ENCODE peak calls at places on chromosome 11, in ten cellular contexts. One of them, this sample, is unnamed.

GRCh38 chr11:29282088-29282487 is 734.7 kb downstream of the KCNA4 start:
- DNase-seq in cardiac fibroblast: peak; percentile 97
- DNase-seq in LoVo: peak; percentile 53
- DNase-seq in activated naive CD8-positive, alpha-beta T cell treated with anti-CD3 and anti-CD28 coated beads for 36 hours: no peak
- DNase-seq in anterior cingulate cortex: no peak
- DNase-seq in activated CD4-positive, alpha-beta T cell treated with anti-CD3 and anti-CD28 coated beads, Interleukin-2, amount 50 U/mL, for 48 hours: no peak
- DNase-seq in ecto neural progenitor cell: no peak
- DNase-seq in PC-3: peak; percentile 95
- DNase-seq in HEK293T: no peak
- DNase-seq in C1 segment of cervical spinal cord: no peak
- DNase-seq in this sample: no peak

GRCh38 chr11:2760196-2760871 is 60.5 kb upstream of the KCNQ1OT1 start:
- DNase-seq in activated CD4-positive, alpha-beta T cell treated with anti-CD3 and anti-CD28 coated beads, Interleukin-2, amount 50 U/mL, for 48 hours: no peak
- DNase-seq in anterior cingulate cortex: no peak
- DNase-seq in C1 segment of cervical spinal cord: no peak
- DNase-seq in cardiac fibroblast: no peak
- DNase-seq in activated naive CD8-positive, alpha-beta T cell treated with anti-CD3 and anti-CD28 coated beads for 36 hours: no peak
- DNase-seq in PC-3: no peak
- DNase-seq in ecto neural progenitor cell: peak; percentile 32
- DNase-seq in LoVo: no peak
- DNase-seq in HEK293T: no peak
- DNase-seq in this sample: no peak

GRCh38 chr11:44658451-44658850 is 68.3 kb upstream of the TSPAN18 start:
- DNase-seq in PC-3: peak; percentile 25
- DNase-seq in activated naive CD8-positive, alpha-beta T cell treated with anti-CD3 and anti-CD28 coated beads for 36 hours: no peak
- DNase-seq in HEK293T: peak; percentile 47
- DNase-seq in cardiac fibroblast: peak; percentile 36
- DNase-seq in anterior cingulate cortex: no peak
- DNase-seq in activated CD4-positive, alpha-beta T cell treated with anti-CD3 and anti-CD28 coated beads, Interleukin-2, amount 50 U/mL, for 48 hours: peak; percentile 12
- DNase-seq in C1 segment of cervical spinal cord: no peak
- DNase-seq in ecto neural progenitor cell: no peak
- DNase-seq in LoVo: no peak
- DNase-seq in this sample: no peak

GRCh38 chr11:3879967-3880542 is 24.6 kb downstream of the STIM1 start:
- DNase-seq in HEK293T: no peak
- DNase-seq in ecto neural progenitor cell: no peak
- DNase-seq in PC-3: no peak
- DNase-seq in cardiac fibroblast: no peak
- DNase-seq in anterior cingulate cortex: no peak
- DNase-seq in C1 segment of cervical spinal cord: no peak
- DNase-seq in LoVo: peak; percentile 49
- DNase-seq in activated CD4-positive, alpha-beta T cell treated with anti-CD3 and anti-CD28 coated beads, Interleukin-2, amount 50 U/mL, for 48 hours: no peak
- DNase-seq in activated naive CD8-positive, alpha-beta T cell treated with anti-CD3 and anti-CD28 coated beads for 36 hours: no peak
- DNase-seq in this sample: no peak

GRCh38 chr11:75792997-75793800 is 21.8 kb upstream of the UVRAG start:
- DNase-seq in LoVo: no peak
- DNase-seq in anterior cingulate cortex: no peak
- DNase-seq in activated naive CD8-positive, alpha-beta T cell treated with anti-CD3 and anti-CD28 coated beads for 36 hours: no peak
- DNase-seq in cardiac fibroblast: no peak
- DNase-seq in HEK293T: no peak
- DNase-seq in PC-3: no peak
- DNase-seq in ecto neural progenitor cell: no peak
- DNase-seq in C1 segment of cervical spinal cord: no peak
- DNase-seq in activated CD4-positive, alpha-beta T cell treated with anti-CD3 and anti-CD28 coated beads, Interleukin-2, amount 50 U/mL, for 48 hours: no peak
- DNase-seq in this sample: no peak

GRCh38 chr11:821513-822371 is 3.0 kb downstream of the PNPLA2 start:
- DNase-seq in activated naive CD8-positive, alpha-beta T cell treated with anti-CD3 and anti-CD28 coated beads for 36 hours: no peak
- DNase-seq in anterior cingulate cortex: no peak
- DNase-seq in HEK293T: no peak
- DNase-seq in cardiac fibroblast: no peak
- DNase-seq in ecto neural progenitor cell: no peak
- DNase-seq in C1 segment of cervical spinal cord: no peak
- DNase-seq in LoVo: no peak
- DNase-seq in activated CD4-positive, alpha-beta T cell treated with anti-CD3 and anti-CD28 coated beads, Interleukin-2, amount 50 U/mL, for 48 hours: no peak
- DNase-seq in PC-3: no peak
- DNase-seq in this sample: no peak

GRCh38 chr11:130606781-130607511 is 158.5 kb downstream of the ADAMTS15 start:
- DNase-seq in activated naive CD8-positive, alpha-beta T cell treated with anti-CD3 and anti-CD28 coated beads for 36 hours: no peak
- DNase-seq in anterior cingulate cortex: no peak
- DNase-seq in C1 segment of cervical spinal cord: no peak
- DNase-seq in LoVo: no peak
- DNase-seq in PC-3: peak; percentile 49
- DNase-seq in activated CD4-positive, alpha-beta T cell treated with anti-CD3 and anti-CD28 coated beads, Interleukin-2, amount 50 U/mL, for 48 hours: no peak
- DNase-seq in cardiac fibroblast: no peak
- DNase-seq in ecto neural progenitor cell: no peak
- DNase-seq in HEK293T: no peak
- DNase-seq in this sample: no peak

GRCh38 chr11:35763301-35763700 is 100.7 kb downstream of the TRIM44 start:
- DNase-seq in ecto neural progenitor cell: no peak
- DNase-seq in activated naive CD8-positive, alpha-beta T cell treated with anti-CD3 and anti-CD28 coated beads for 36 hours: no peak
- DNase-seq in HEK293T: no peak
- DNase-seq in C1 segment of cervical spinal cord: no peak
- DNase-seq in PC-3: no peak
- DNase-seq in LoVo: no peak
- DNase-seq in activated CD4-positive, alpha-beta T cell treated with anti-CD3 and anti-CD28 coated beads, Interleukin-2, amount 50 U/mL, for 48 hours: no peak
- DNase-seq in anterior cingulate cortex: no peak
- DNase-seq in cardiac fibroblast: no peak
- DNase-seq in this sample: no peak

GRCh38 chr11:13923182-13923581 is 39.3 kb upstream of the SPON1 start:
- DNase-seq in cardiac fibroblast: no peak
- DNase-seq in ecto neural progenitor cell: no peak
- DNase-seq in activated naive CD8-positive, alpha-beta T cell treated with anti-CD3 and anti-CD28 coated beads for 36 hours: no peak
- DNase-seq in HEK293T: no peak
- DNase-seq in LoVo: peak; percentile 82
- DNase-seq in PC-3: peak; percentile 68
- DNase-seq in anterior cingulate cortex: no peak
- DNase-seq in C1 segment of cervical spinal cord: no peak
- DNase-seq in activated CD4-positive, alpha-beta T cell treated with anti-CD3 and anti-CD28 coated beads, Interleukin-2, amount 50 U/mL, for 48 hours: no peak
- DNase-seq in this sample: no peak

GRCh38 chr11:64086263-64086938 is 50.7 kb downstream of the FLRT1 start:
- DNase-seq in cardiac fibroblast: peak; percentile 7
- DNase-seq in ecto neural progenitor cell: no peak
- DNase-seq in activated naive CD8-positive, alpha-beta T cell treated with anti-CD3 and anti-CD28 coated beads for 36 hours: no peak
- DNase-seq in C1 segment of cervical spinal cord: no peak
- DNase-seq in anterior cingulate cortex: no peak
- DNase-seq in activated CD4-positive, alpha-beta T cell treated with anti-CD3 and anti-CD28 coated beads, Interleukin-2, amount 50 U/mL, for 48 hours: no peak
- DNase-seq in PC-3: no peak
- DNase-seq in HEK293T: no peak
- DNase-seq in LoVo: no peak
- DNase-seq in this sample: no peak

GRCh38 chr11:120929664-120930154 is 94.2 kb upstream of the TBCEL start:
- DNase-seq in cardiac fibroblast: peak; percentile 33
- DNase-seq in HEK293T: peak; percentile 79
- DNase-seq in anterior cingulate cortex: no peak
- DNase-seq in ecto neural progenitor cell: peak; percentile 83
- DNase-seq in LoVo: peak; percentile 28
- DNase-seq in PC-3: peak; percentile 50
- DNase-seq in activated CD4-positive, alpha-beta T cell treated with anti-CD3 and anti-CD28 coated beads, Interleukin-2, amount 50 U/mL, for 48 hours: peak; percentile 48
- DNase-seq in C1 segment of cervical spinal cord: no peak
- DNase-seq in activated naive CD8-positive, alpha-beta T cell treated with anti-CD3 and anti-CD28 coated beads for 36 hours: peak; percentile 34
- DNase-seq in this sample: no peak

GRCh38 chr11:114056409-114056808 is 3.1 kb upstream of the ZBTB16 start:
- DNase-seq in C1 segment of cervical spinal cord: no peak
- DNase-seq in anterior cingulate cortex: no peak
- DNase-seq in PC-3: no peak
- DNase-seq in activated naive CD8-positive, alpha-beta T cell treated with anti-CD3 and anti-CD28 coated beads for 36 hours: no peak
- DNase-seq in activated CD4-positive, alpha-beta T cell treated with anti-CD3 and anti-CD28 coated beads, Interleukin-2, amount 50 U/mL, for 48 hours: no peak
- DNase-seq in cardiac fibroblast: no peak
- DNase-seq in LoVo: no peak
- DNase-seq in ecto neural progenitor cell: no peak
- DNase-seq in HEK293T: no peak
- DNase-seq in this sample: no peak

GRCh38 chr11:87454246-87454645 is 416.5 kb downstream of the TMEM135 start:
- DNase-seq in anterior cingulate cortex: no peak
- DNase-seq in activated CD4-positive, alpha-beta T cell treated with anti-CD3 and anti-CD28 coated beads, Interleukin-2, amount 50 U/mL, for 48 hours: no peak
- DNase-seq in PC-3: peak; percentile 54
- DNase-seq in ecto neural progenitor cell: no peak
- DNase-seq in activated naive CD8-positive, alpha-beta T cell treated with anti-CD3 and anti-CD28 coated beads for 36 hours: no peak
- DNase-seq in C1 segment of cervical spinal cord: no peak
- DNase-seq in cardiac fibroblast: no peak
- DNase-seq in HEK293T: no peak
- DNase-seq in LoVo: no peak
- DNase-seq in this sample: no peak

GRCh38 chr11:86938900-86939880 is 16.0 kb downstream of the FZD4 start:
- DNase-seq in anterior cingulate cortex: no peak
- DNase-seq in C1 segment of cervical spinal cord: no peak
- DNase-seq in cardiac fibroblast: peak; percentile 82
- DNase-seq in HEK293T: no peak
- DNase-seq in activated CD4-positive, alpha-beta T cell treated with anti-CD3 and anti-CD28 coated beads, Interleukin-2, amount 50 U/mL, for 48 hours: no peak
- DNase-seq in activated naive CD8-positive, alpha-beta T cell treated with anti-CD3 and anti-CD28 coated beads for 36 hours: no peak
- DNase-seq in PC-3: peak; percentile 83
- DNase-seq in ecto neural progenitor cell: no peak
- DNase-seq in LoVo: peak; percentile 49
- DNase-seq in this sample: no peak

GRCh38 chr11:76803811-76804600 is 20.9 kb downstream of the TSKU start:
- DNase-seq in PC-3: no peak
- DNase-seq in HEK293T: no peak
- DNase-seq in C1 segment of cervical spinal cord: no peak
- DNase-seq in cardiac fibroblast: peak; percentile 28
- DNase-seq in activated naive CD8-positive, alpha-beta T cell treated with anti-CD3 and anti-CD28 coated beads for 36 hours: peak; percentile 79
- DNase-seq in LoVo: no peak
- DNase-seq in anterior cingulate cortex: no peak
- DNase-seq in ecto neural progenitor cell: no peak
- DNase-seq in activated CD4-positive, alpha-beta T cell treated with anti-CD3 and anti-CD28 coated beads, Interleukin-2, amount 50 U/mL, for 48 hours: peak; percentile 72
- DNase-seq in this sample: peak; percentile 22

GRCh38 chr11:70156291-70157037 is 46.6 kb upstream of the FADD start:
- DNase-seq in C1 segment of cervical spinal cord: no peak
- DNase-seq in activated CD4-positive, alpha-beta T cell treated with anti-CD3 and anti-CD28 coated beads, Interleukin-2, amount 50 U/mL, for 48 hours: no peak
- DNase-seq in ecto neural progenitor cell: no peak
- DNase-seq in LoVo: no peak
- DNase-seq in cardiac fibroblast: no peak
- DNase-seq in anterior cingulate cortex: no peak
- DNase-seq in HEK293T: no peak
- DNase-seq in activated naive CD8-positive, alpha-beta T cell treated with anti-CD3 and anti-CD28 coated beads for 36 hours: no peak
- DNase-seq in PC-3: no peak
- DNase-seq in this sample: no peak

GRCh38 chr11:11137339-11137738 is 215.7 kb downstream of the CSNK2A3 start:
- DNase-seq in LoVo: no peak
- DNase-seq in HEK293T: no peak
- DNase-seq in anterior cingulate cortex: no peak
- DNase-seq in activated CD4-positive, alpha-beta T cell treated with anti-CD3 and anti-CD28 coated beads, Interleukin-2, amount 50 U/mL, for 48 hours: no peak
- DNase-seq in activated naive CD8-positive, alpha-beta T cell treated with anti-CD3 and anti-CD28 coated beads for 36 hours: no peak
- DNase-seq in C1 segment of cervical spinal cord: no peak
- DNase-seq in cardiac fibroblast: no peak
- DNase-seq in ecto neural progenitor cell: no peak
- DNase-seq in PC-3: no peak
- DNase-seq in this sample: no peak

GRCh38 chr11:122512688-122513087 is 142.8 kb upstream of the UBASH3B start:
- DNase-seq in ecto neural progenitor cell: no peak
- DNase-seq in anterior cingulate cortex: no peak
- DNase-seq in LoVo: no peak
- DNase-seq in C1 segment of cervical spinal cord: no peak
- DNase-seq in PC-3: no peak
- DNase-seq in activated naive CD8-positive, alpha-beta T cell treated with anti-CD3 and anti-CD28 coated beads for 36 hours: no peak
- DNase-seq in HEK293T: no peak
- DNase-seq in activated CD4-positive, alpha-beta T cell treated with anti-CD3 and anti-CD28 coated beads, Interleukin-2, amount 50 U/mL, for 48 hours: no peak
- DNase-seq in cardiac fibroblast: no peak
- DNase-seq in this sample: no peak

GRCh38 chr11:88012456-88012855 is 162.8 kb downstream of the RAB38 start:
- DNase-seq in LoVo: no peak
- DNase-seq in cardiac fibroblast: no peak
- DNase-seq in activated naive CD8-positive, alpha-beta T cell treated with anti-CD3 and anti-CD28 coated beads for 36 hours: no peak
- DNase-seq in PC-3: no peak
- DNase-seq in HEK293T: no peak
- DNase-seq in activated CD4-positive, alpha-beta T cell treated with anti-CD3 and anti-CD28 coated beads, Interleukin-2, amount 50 U/mL, for 48 hours: no peak
- DNase-seq in anterior cingulate cortex: no peak
- DNase-seq in C1 segment of cervical spinal cord: no peak
- DNase-seq in ecto neural progenitor cell: no peak
- DNase-seq in this sample: no peak

GRCh38 chr11:123407124-123407995 is 22.7 kb upstream of the GRAMD1B start:
- DNase-seq in cardiac fibroblast: peak; percentile 85
- DNase-seq in ecto neural progenitor cell: peak; percentile 69
- DNase-seq in C1 segment of cervical spinal cord: no peak
- DNase-seq in HEK293T: peak; percentile 67
- DNase-seq in PC-3: peak; percentile 95
- DNase-seq in activated naive CD8-positive, alpha-beta T cell treated with anti-CD3 and anti-CD28 coated beads for 36 hours: peak; percentile 46
- DNase-seq in anterior cingulate cortex: no peak
- DNase-seq in activated CD4-positive, alpha-beta T cell treated with anti-CD3 and anti-CD28 coated beads, Interleukin-2, amount 50 U/mL, for 48 hours: peak; percentile 54
- DNase-seq in LoVo: peak; percentile 67
- DNase-seq in this sample: peak; percentile 15

GRCh38 chr11:13778345-13778744 is 109.9 kb downstream of the FAR1 start:
- DNase-seq in LoVo: no peak
- DNase-seq in C1 segment of cervical spinal cord: no peak
- DNase-seq in PC-3: no peak
- DNase-seq in activated CD4-positive, alpha-beta T cell treated with anti-CD3 and anti-CD28 coated beads, Interleukin-2, amount 50 U/mL, for 48 hours: no peak
- DNase-seq in cardiac fibroblast: no peak
- DNase-seq in anterior cingulate cortex: no peak
- DNase-seq in ecto neural progenitor cell: no peak
- DNase-seq in activated naive CD8-positive, alpha-beta T cell treated with anti-CD3 and anti-CD28 coated beads for 36 hours: no peak
- DNase-seq in HEK293T: no peak
- DNase-seq in this sample: no peak

GRCh38 chr11:122646549-122647340 is 8.8 kb upstream of the UBASH3B start:
- DNase-seq in LoVo: no peak
- DNase-seq in PC-3: peak; percentile 63
- DNase-seq in C1 segment of cervical spinal cord: no peak
- DNase-seq in cardiac fibroblast: peak; percentile 81
- DNase-seq in activated naive CD8-positive, alpha-beta T cell treated with anti-CD3 and anti-CD28 coated beads for 36 hours: no peak
- DNase-seq in activated CD4-positive, alpha-beta T cell treated with anti-CD3 and anti-CD28 coated beads, Interleukin-2, amount 50 U/mL, for 48 hours: no peak
- DNase-seq in ecto neural progenitor cell: no peak
- DNase-seq in anterior cingulate cortex: no peak
- DNase-seq in HEK293T: no peak
- DNase-seq in this sample: no peak

GRCh38 chr11:103091441-103091809 is 535 bp downstream of the DCUN1D5 start:
- DNase-seq in C1 segment of cervical spinal cord: no peak
- DNase-seq in ecto neural progenitor cell: peak; percentile 61
- DNase-seq in activated naive CD8-positive, alpha-beta T cell treated with anti-CD3 and anti-CD28 coated beads for 36 hours: peak; percentile 58
- DNase-seq in LoVo: peak; percentile 19
- DNase-seq in cardiac fibroblast: peak; percentile 38
- DNase-seq in activated CD4-positive, alpha-beta T cell treated with anti-CD3 and anti-CD28 coated beads, Interleukin-2, amount 50 U/mL, for 48 hours: peak; percentile 52
- DNase-seq in PC-3: peak; percentile 43
- DNase-seq in HEK293T: peak; percentile 46
- DNase-seq in anterior cingulate cortex: peak; percentile 10
- DNase-seq in this sample: peak; percentile 7

GRCh38 chr11:122850076-122850631 is 11.9 kb downstream of the CRTAM start:
- DNase-seq in activated CD4-positive, alpha-beta T cell treated with anti-CD3 and anti-CD28 coated beads, Interleukin-2, amount 50 U/mL, for 48 hours: peak; percentile 24
- DNase-seq in anterior cingulate cortex: no peak
- DNase-seq in C1 segment of cervical spinal cord: no peak
- DNase-seq in cardiac fibroblast: peak; percentile 52
- DNase-seq in HEK293T: no peak
- DNase-seq in ecto neural progenitor cell: no peak
- DNase-seq in activated naive CD8-positive, alpha-beta T cell treated with anti-CD3 and anti-CD28 coated beads for 36 hours: peak; percentile 82
- DNase-seq in PC-3: no peak
- DNase-seq in LoVo: no peak
- DNase-seq in this sample: peak; percentile 48

This sample was measured in activated CD8-positive, alpha-beta memory T cell treated with anti-CD3 and anti-CD28 coated beads for 4 hours.